ENCODE peak calls at places on chromosomes 3 and 15, in five cellular contexts. F is CD4-positive, alpha-beta T cell; O is DND-41; E is fibroblast of mammary gland; J is cardiac fibroblast. U is an unnamed sample.

GRCh38 chr3:111737712-111738097 is 121.4 kb upstream of the PHLDB2 start:
- DNase-seq in F (no peak), O (peak), E (peak), J (peak), U (no peak)

GRCh38 chr15:75682181-75683135 is 30.2 kb downstream of the CSPG4 start:
- DNase-seq in F (no peak), O (no peak), E (no peak), J (no peak), U (no peak)

GRCh38 chr3:136787226-136787793 is 31.6 kb upstream of the SLC35G2 start:
- DNase-seq in F (no peak), O (peak), E (peak), J (peak), U (peak)

GRCh38 chr3:89740029-89740880 is 632.8 kb downstream of the EPHA3 start:
- DNase-seq in F (no peak), O (no peak), E (no peak), J (no peak), U (no peak)

GRCh38 chr3:112627419-112627818 is 13.5 kb downstream of the CCDC80 start:
- DNase-seq in F (no peak), O (no peak), E (no peak), J (no peak), U (no peak)

GRCh38 chr15:101637549-101638318 is 14.4 kb downstream of the TM2D3 start:
- DNase-seq in F (no peak), O (no peak), E (no peak), J (no peak), U (no peak)

GRCh38 chr15:84079885-84080777 is 155.4 kb upstream of the GOLGA6L4 start:
- DNase-seq in F (peak), O (peak), E (peak), J (peak), U (peak)

GRCh38 chr3:137065381-137065780 is 107.6 kb downstream of the IL20RB start:
- DNase-seq in F (no peak), O (no peak), E (no peak), J (no peak), U (no peak)

GRCh38 chr15:98039596-98039995 is 79.1 kb downstream of the ARRDC4 start:
- DNase-seq in F (no peak), O (no peak), E (no peak), J (no peak), U (no peak)

GRCh38 chr3:142931222-142931621 is 32.3 kb downstream of the PAQR9 start:
- DNase-seq in F (no peak), O (peak), E (no peak), J (no peak), U (peak)

GRCh38 chr3:51705276-51706020 is 1.4 kb upstream of the GRM2 start:
- DNase-seq in F (no peak), O (no peak), E (no peak), J (no peak), U (no peak)

GRCh38 chr3:126522363-126522788 is 1.6 kb upstream of the CHST13 start:
- DNase-seq in F (peak), O (peak), E (peak), J (peak), U (peak)

GRCh38 chr3:174413057-174413912 is 445.8 kb upstream of the NAALADL2 start:
- DNase-seq in F (no peak), O (no peak), E (no peak), J (peak), U (no peak)

GRCh38 chr3:170331143-170331542 is 26.4 kb upstream of the SKIL start:
- DNase-seq in F (no peak), O (no peak), E (no peak), J (no peak), U (no peak)

GRCh38 chr15:68637755-68638405 is 59.1 kb downstream of the CORO2B start:
- DNase-seq in F (no peak), O (no peak), E (peak), J (peak), U (no peak)

GRCh38 chr3:148723591-148723990 is 25.9 kb downstream of the AGTR1 start:
- DNase-seq in F (no peak), O (no peak), E (peak), J (peak), U (no peak)

GRCh38 chr3:13152826-13153710 is 79.8 kb upstream of the IQSEC1 start:
- DNase-seq in F (no peak), O (no peak), E (no peak), J (no peak), U (no peak)

GRCh38 chr3:43866529-43867353 is 176.0 kb downstream of the ABHD5 start:
- DNase-seq in F (no peak), O (no peak), E (peak), J (peak), U (no peak)

GRCh38 chr15:94439158-94439557 is 207.8 kb downstream of the MCTP2 start:
- DNase-seq in F (no peak), O (no peak), E (no peak), J (no peak), U (no peak)

GRCh38 chr3:159763466-159764210 is 225.0 kb upstream of the IL12A start:
- DNase-seq in F (no peak), O (no peak), E (peak), J (peak), U (peak)

GRCh38 chr15:98177950-98178848 is 217.7 kb downstream of the ARRDC4 start:
- DNase-seq in F (no peak), O (peak), E (peak), J (peak), U (peak)

GRCh38 chr15:64249406-64249805 is 86.6 kb upstream of the PPIB start:
- DNase-seq in F (no peak), O (no peak), E (no peak), J (no peak), U (no peak)

GRCh38 chr15:64246364-64247189 is 83.8 kb upstream of the PPIB start:
- DNase-seq in F (no peak), O (no peak), E (peak), J (peak), U (peak)

GRCh38 chr15:64247906-64248541 is 85.2 kb upstream of the PPIB start:
- DNase-seq in F (no peak), O (no peak), E (peak), J (peak), U (peak)

GRCh38 chr15:64247535-64247905 is 84.7 kb upstream of the PPIB start:
- DNase-seq in F (no peak), O (no peak), E (no peak), J (no peak), U (no peak)

DNA sequence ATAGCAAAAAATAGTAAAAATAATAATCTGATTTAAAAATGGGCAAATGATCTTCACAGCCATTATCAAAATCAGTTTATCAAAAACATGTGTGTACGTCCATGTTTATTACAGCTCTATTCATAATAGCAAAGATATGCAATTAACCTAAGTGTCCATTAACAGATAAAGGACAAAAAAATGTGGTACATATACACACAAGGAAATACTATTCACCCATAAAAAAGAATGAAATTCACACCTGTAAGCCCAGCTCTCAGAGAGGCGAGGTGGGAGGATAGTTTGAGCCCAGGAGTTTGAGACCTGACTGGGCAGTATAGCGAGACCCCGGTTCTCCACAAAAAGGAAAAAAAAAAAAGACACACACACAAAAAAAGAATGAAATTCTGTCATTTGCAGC is 82.6 kb upstream of the PPIB start:
- DNase-seq in F (no peak), O (no peak), E (no peak), J (no peak), U (no peak)
- TF ChIP-seq CTCF in F (no peak), O (no peak), E (no peak), J (no peak), U (no peak)

DNA sequence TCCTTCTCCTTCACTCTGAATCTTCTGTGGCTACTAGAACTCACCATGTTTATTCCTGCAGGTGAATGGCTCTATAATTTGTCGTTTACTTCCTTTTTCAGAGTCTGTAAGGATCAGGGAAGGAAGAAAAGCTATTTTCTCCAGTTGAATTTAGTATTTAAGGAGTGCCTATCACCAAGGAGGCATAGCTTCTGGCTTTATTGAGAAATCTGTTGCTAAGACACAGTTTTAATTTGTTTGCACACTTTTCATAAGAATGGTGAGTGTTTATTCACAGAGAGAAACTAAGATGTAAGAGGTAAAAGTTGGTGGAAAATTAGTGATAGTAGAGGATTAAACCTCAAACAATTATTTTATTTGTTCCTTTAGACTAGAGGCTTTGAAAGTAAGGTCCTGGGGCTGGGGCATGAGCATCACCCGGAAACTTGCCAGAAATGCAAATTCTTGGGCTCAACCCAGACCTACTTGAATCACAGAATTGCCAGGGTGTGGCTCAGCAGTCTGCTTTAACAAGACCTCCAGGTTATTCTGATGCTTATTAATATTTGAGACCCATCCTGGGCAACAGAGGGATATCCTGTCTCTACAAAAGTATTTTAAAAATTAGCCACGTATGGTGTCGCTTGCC is 461.3 kb downstream of the AGBL1 start:
- DNase-seq in F (no peak), O (no peak), E (no peak), J (no peak), U (no peak)
- TF ChIP-seq CTCF in F (no peak), O (no peak), E (no peak), J (no peak), U (no peak)

GRCh38 chr3:138328341-138328740 is 1.3 kb downstream of the NME9 start:
- DNase-seq in F (no peak), O (no peak), E (peak), J (peak), U (no peak)
- TF ChIP-seq CTCF in F (no peak), O (peak), E (peak), J (peak), U (no peak)

GRCh38 chr3:73868688-73869315 is 244.1 kb upstream of the PDZRN3 start:
- DNase-seq in F (no peak), O (peak), E (peak), J (peak), U (peak)
- TF ChIP-seq CTCF in F (no peak), O (peak), E (peak), J (peak), U (peak)

DNA sequence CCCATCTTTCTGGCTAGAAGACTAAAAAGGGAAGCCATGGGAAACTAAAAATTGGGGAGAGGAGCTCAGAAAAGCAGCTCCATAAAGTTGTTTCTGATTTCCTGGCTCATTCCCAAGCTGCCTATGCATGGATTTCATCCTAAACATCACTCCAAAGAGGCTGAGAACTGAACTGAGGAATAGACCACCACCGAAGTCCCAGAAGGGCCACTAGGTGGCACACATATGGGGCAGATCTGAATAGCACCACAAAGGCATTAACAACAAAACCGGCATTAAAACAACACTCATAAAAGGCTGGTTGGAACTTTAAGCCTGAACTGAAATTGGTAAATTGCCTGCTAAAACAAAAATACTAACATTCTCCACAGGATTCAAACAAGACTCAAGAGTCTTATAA is 106.3 kb downstream of the PLD1 start:
- DNase-seq in F (no peak), O (peak), E (peak), J (peak), U (peak)
- TF ChIP-seq CTCF in F (peak), O (peak), E (peak), J (peak), U (peak)

GRCh38 chr3:129608087-129608935 is 1.8 kb upstream of the PLXND1 start:
- DNase-seq in F (no peak), O (peak), E (peak), J (peak), U (no peak)
- TF ChIP-seq CTCF in F (peak), O (peak), E (peak), J (peak), U (no peak)

GRCh38 chr3:57692404-57693191 is at the start of gene DENND6A:
- DNase-seq in F (peak), O (peak), E (peak), J (peak), U (peak)

GRCh38 chr3:57694146-57694545 is 1.3 kb upstream of the DENND6A start:
- DNase-seq in F (no peak), O (no peak), E (no peak), J (no peak), U (no peak)

GRCh38 chr3:57688291-57688690 is 4.6 kb downstream of the DENND6A start:
- DNase-seq in F (no peak), O (no peak), E (no peak), J (no peak), U (no peak)

GRCh38 chr3:57691411-57692133 is 1.3 kb downstream of the DENND6A start:
- DNase-seq in F (no peak), O (peak), E (peak), J (no peak), U (peak)

DNA sequence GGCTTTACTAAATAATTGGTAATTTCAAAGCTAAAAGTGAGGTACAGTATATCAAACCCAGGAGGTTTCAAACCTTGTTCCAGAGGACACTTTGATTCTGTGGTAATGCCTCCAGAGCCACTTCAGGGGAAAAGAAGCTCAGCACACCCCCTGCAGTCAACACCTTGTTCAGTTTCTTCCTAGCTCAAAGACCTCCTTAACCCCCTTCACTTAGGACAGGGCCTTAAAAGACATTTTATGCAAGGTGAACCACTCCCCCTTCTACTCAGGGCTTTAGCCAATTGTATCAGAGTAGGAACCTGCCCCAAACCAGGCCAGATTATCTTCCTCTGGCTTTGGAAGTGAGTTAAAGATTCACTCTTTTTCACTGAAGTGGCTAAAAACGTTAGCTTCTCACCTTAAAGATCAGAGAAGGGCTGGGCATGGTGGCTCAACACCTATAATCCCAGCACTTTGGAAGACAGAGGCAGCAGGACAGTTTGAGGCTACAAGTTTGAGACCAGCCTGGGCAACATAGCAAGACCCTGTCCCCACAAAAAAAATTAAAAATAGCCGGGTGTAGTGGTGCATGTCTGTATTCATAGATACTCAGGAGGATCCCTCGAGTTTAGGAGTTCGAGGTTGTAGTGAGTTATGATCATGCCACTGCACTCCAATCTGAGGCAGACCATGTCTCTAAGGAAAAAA is 3.4 kb downstream of the DENND6A start:
- DNase-seq in F (no peak), O (no peak), E (no peak), J (no peak), U (no peak)
- TF ChIP-seq CTCF in F (no peak), O (peak), E (no peak), J (no peak), U (no peak)

DNA sequence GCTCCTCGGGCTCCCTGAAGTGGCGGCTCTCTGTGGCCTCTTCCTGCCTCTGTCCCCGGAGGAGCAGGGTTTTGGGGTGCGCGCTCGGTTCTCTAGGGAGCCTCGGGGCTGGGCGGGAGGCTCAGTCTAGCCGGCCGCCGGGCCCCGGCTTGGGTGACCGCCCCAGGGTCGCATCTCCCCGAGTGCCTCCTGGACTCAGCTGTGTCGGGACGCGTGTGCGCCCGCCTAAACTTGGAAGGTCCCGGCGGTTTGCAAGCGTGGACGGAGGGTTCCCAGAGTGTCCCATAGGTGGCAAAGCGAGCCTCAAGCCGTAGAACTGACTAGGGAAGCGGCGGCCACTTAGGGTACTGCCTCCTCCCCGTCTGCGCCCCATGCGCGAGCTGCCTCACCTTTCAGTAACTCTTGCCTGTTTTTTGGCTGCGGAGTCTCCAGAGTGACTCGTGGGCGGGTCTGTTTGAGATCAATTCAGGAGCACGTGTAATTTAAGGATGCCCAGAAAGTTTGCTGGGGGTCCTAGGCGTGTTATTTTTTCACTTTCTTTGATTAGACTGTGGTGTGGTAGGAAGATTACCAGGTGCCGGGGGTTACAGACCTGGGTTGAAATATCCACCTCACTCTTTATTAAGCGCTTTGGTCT is 690 bp downstream of the ACTL6A start:
- DNase-seq in F (peak), O (peak), E (peak), J (peak), U (peak)
- TF ChIP-seq CTCF in F (no peak), O (peak), E (peak), J (peak), U (peak)

DNA sequence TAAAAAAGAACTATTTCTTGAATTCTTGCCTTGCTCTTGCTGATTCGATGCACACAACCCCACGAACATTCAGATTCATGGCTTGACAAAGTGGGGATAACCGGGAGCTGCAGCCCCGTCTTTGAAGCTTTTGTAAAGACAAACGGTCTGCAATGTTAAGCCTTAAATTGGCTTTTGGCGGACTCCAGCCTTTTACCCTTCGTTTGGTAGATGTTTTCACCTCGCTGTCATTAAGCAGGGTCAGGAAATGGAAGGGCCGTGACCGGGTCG is 376 bp upstream of the MAP2K5 start:
- DNase-seq in F (no peak), O (no peak), E (no peak), J (no peak), U (no peak)
- TF ChIP-seq CTCF in F (no peak), O (no peak), E (no peak), J (no peak), U (no peak)